ENCODE peak calls at places on chromosomes 7 and 10, in five cellular contexts. U is H1, J is HepG2, D is GM12878, M is K562. W is an unnamed sample.

GRCh38 chr7:12923971-12924370 is 236.5 kb downstream of the ARL4A start:
- DNase-seq in U (no peak), J (no peak), D (no peak), M (no peak), W (peak)

GRCh38 chr7:82605247-82605864 is 161.8 kb upstream of the CACNA2D1 start:
- DNase-seq in U (no peak), J (peak), D (no peak), M (peak), W (peak)

GRCh38 chr10:12162927-12163326 is 32.8 kb downstream of the NUDT5 start:
- DNase-seq in U (no peak), J (no peak), D (no peak), M (no peak), W (no peak)

GRCh38 chr7:157576415-157576814 is 239.6 kb downstream of the DNAJB6 start:
- DNase-seq in U (no peak), J (no peak), D (no peak), M (no peak), W (no peak)

GRCh38 chr10:6108631-6109443 is 20.0 kb downstream of the RBM17 start:
- DNase-seq in U (peak), J (peak), D (no peak), M (peak), W (peak)

GRCh38 chr7:158973440-158973839 is 117.1 kb downstream of the DYNC2I1 start:
- DNase-seq in U (peak), J (no peak), D (peak), M (peak), W (peak)

GRCh38 chr7:54838540-54838925 is 79.5 kb upstream of the SEC61G start:
- DNase-seq in U (no peak), J (no peak), D (no peak), M (no peak), W (no peak)

GRCh38 chr7:68691261-68692216 is 906.7 kb upstream of the AUTS2 start:
- DNase-seq in U (no peak), J (no peak), D (no peak), M (no peak), W (no peak)

GRCh38 chr7:139358541-139359365 is 941 bp upstream of the LUC7L2 start:
- DNase-seq in U (no peak), J (no peak), D (no peak), M (peak), W (peak)

GRCh38 chr7:12139421-12139820 is 71.7 kb upstream of the TMEM106B start:
- DNase-seq in U (no peak), J (no peak), D (no peak), M (no peak), W (no peak)

GRCh38 chr10:5536486-5536885 is 11.7 kb downstream of the CALML3 start:
- DNase-seq in U (no peak), J (no peak), D (no peak), M (no peak), W (no peak)

GRCh38 chr10:30557884-30558283 is 71.7 kb downstream of the LYZL2 start:
- DNase-seq in U (no peak), J (peak), D (no peak), M (peak), W (no peak)

GRCh38 chr7:33669251-33669670 is 236.1 kb upstream of the BMPER start:
- DNase-seq in U (no peak), J (peak), D (no peak), M (no peak), W (no peak)

GRCh38 chr10:131742371-131743000 is 158.3 kb upstream of the PPP2R2D start:
- DNase-seq in U (no peak), J (no peak), D (no peak), M (no peak), W (no peak)

GRCh38 chr10:131930586-131931330 is 29.9 kb downstream of the PPP2R2D start:
- DNase-seq in U (no peak), J (no peak), D (no peak), M (no peak), W (no peak)

GRCh38 chr7:20116869-20117268 is 100.3 kb downstream of the MACC1 start:
- DNase-seq in U (no peak), J (no peak), D (no peak), M (no peak), W (no peak)

GRCh38 chr7:157347217-157347904 is 10.6 kb downstream of the DNAJB6 start:
- DNase-seq in U (no peak), J (no peak), D (no peak), M (no peak), W (peak)

GRCh38 chr10:3324572-3324971 is 152.0 kb upstream of the PITRM1 start:
- DNase-seq in U (no peak), J (no peak), D (no peak), M (no peak), W (no peak)

GRCh38 chr10:79060641-79061255 is 8.0 kb upstream of the ZMIZ1 start:
- DNase-seq in U (no peak), J (no peak), D (no peak), M (no peak), W (no peak)

GRCh38 chr10:35480150-35480549 is 125.0 kb upstream of the GJD4 start:
- DNase-seq in U (no peak), J (peak), D (no peak), M (no peak), W (no peak)

GRCh38 chr10:24793648-24794379 is 70.1 kb upstream of the ARHGAP21 start:
- DNase-seq in U (no peak), J (no peak), D (no peak), M (no peak), W (no peak)

GRCh38 chr10:77609781-77610272 is 27.8 kb downstream of the KCNMA1 start:
- DNase-seq in U (no peak), J (no peak), D (peak), M (no peak), W (no peak)

GRCh38 chr7:107262857-107263256 is 94.1 kb downstream of the HBP1 start:
- DNase-seq in U (no peak), J (no peak), D (no peak), M (no peak), W (no peak)

GRCh38 chr7:20440472-20441105 is 109.9 kb downstream of the ITGB8 start:
- DNase-seq in U (peak), J (peak), D (no peak), M (peak), W (peak)

GRCh38 chr7:39825391-39825790 is 124.7 kb upstream of the CDK13 start:
- DNase-seq in U (no peak), J (no peak), D (no peak), M (no peak), W (no peak)

GRCh38 chr7:149414745-149415390 is 46.0 kb downstream of the ZNF777 start:
- DNase-seq in U (peak), J (no peak), D (no peak), M (no peak), W (no peak)

GRCh38 chr7:98187138-98187502 is 24.1 kb upstream of the BHLHA15 start:
- DNase-seq in U (no peak), J (no peak), D (no peak), M (no peak), W (no peak)

GRCh38 chr10:25933653-25934608 is at the start of gene MYO3A:
- DNase-seq in U (no peak), J (no peak), D (no peak), M (no peak), W (no peak)

GRCh38 chr7:54858008-54858692 is 99.1 kb upstream of the SEC61G start:
- DNase-seq in U (no peak), J (no peak), D (no peak), M (no peak), W (no peak)

GRCh38 chr7:80957226-80957625 is 38.4 kb upstream of the SEMA3C start:
- DNase-seq in U (no peak), J (no peak), D (no peak), M (no peak), W (no peak)

GRCh38 chr7:121369462-121369861 is 26.6 kb downstream of the FAM3C start:
- DNase-seq in U (no peak), J (peak), D (peak), M (no peak), W (no peak)

GRCh38 chr7:158474488-158474887 is 113.1 kb downstream of the PTPRN2 start:
- DNase-seq in U (no peak), J (no peak), D (no peak), M (no peak), W (no peak)

GRCh38 chr10:121579656-121580055 is 18.6 kb downstream of the FGFR2 start:
- DNase-seq in U (no peak), J (no peak), D (no peak), M (no peak), W (no peak)

GRCh38 chr7:28722684-28723083 is 235.4 kb downstream of the TRIL start:
- DNase-seq in U (no peak), J (no peak), D (no peak), M (no peak), W (no peak)

GRCh38 chr7:28723336-28723735 is 234.8 kb downstream of the TRIL start:
- DNase-seq in U (no peak), J (no peak), D (no peak), M (no peak), W (no peak)

GRCh38 chr7:28718523-28718922 is 239.6 kb downstream of the TRIL start:
- DNase-seq in U (no peak), J (no peak), D (no peak), M (no peak), W (no peak)

GRCh38 chr7:28714452-28715120 is 243.5 kb downstream of the TRIL start:
- DNase-seq in U (no peak), J (no peak), D (no peak), M (no peak), W (no peak)

GRCh38 chr7:28718042-28718452 is 240.1 kb downstream of the TRIL start:
- DNase-seq in U (no peak), J (no peak), D (no peak), M (no peak), W (no peak)
- H2AFZ ChIP-seq in U (no peak), J (no peak), D (no peak), M (no peak), W (no peak)

GRCh38 chr10:101080933-101081546 is 19.3 kb downstream of the KAZALD1 start:
- DNase-seq in U (no peak), J (no peak), D (no peak), M (peak), W (no peak)
- TF ChIP-seq ZNF274 in U (no peak), J (no peak), D (no peak), M (no peak), W (no peak)

GRCh38 chr7:8197994-8198698 is 63.8 kb downstream of the ICA1 start:
- DNase-seq in U (no peak), J (no peak), D (no peak), M (no peak), W (no peak)

GRCh38 chr7:8190121-8190895 is 71.7 kb downstream of the ICA1 start:
- DNase-seq in U (no peak), J (peak), D (peak), M (no peak), W (peak)

GRCh38 chr7:8189615-8190014 is 72.4 kb downstream of the ICA1 start:
- DNase-seq in U (no peak), J (no peak), D (no peak), M (no peak), W (no peak)

DNA sequence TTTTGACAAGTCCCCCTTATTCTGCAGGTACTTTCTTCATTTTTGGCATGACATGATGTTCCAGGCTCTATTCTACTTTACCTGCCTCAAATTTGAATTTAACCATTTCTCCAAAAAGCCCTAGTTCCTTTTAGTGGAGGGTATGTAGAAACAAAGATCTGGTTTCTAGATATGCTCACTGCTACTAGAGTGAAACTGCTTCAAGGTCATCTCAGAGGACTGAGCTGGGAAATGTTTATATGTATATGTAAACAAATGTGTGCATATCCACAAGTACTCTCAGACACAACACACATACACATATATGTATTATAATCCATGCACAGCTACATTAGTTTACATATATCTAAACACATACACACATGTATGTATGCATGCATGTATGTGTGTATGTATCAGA is 69.1 kb downstream of the ICA1 start:
- DNase-seq in U (no peak), J (no peak), D (no peak), M (no peak), W (no peak)
- H2AFZ ChIP-seq in U (no peak), J (no peak), D (no peak), M (no peak), W (no peak)

GRCh38 chr7:109479388-109479787 is 909.7 kb downstream of the DNAJB9 start:
- DNase-seq in U (no peak), J (no peak), D (no peak), M (no peak), W (no peak)
- TF ChIP-seq ZNF274 in U (no peak), J (no peak), D (no peak), M (no peak), W (no peak)

DNA sequence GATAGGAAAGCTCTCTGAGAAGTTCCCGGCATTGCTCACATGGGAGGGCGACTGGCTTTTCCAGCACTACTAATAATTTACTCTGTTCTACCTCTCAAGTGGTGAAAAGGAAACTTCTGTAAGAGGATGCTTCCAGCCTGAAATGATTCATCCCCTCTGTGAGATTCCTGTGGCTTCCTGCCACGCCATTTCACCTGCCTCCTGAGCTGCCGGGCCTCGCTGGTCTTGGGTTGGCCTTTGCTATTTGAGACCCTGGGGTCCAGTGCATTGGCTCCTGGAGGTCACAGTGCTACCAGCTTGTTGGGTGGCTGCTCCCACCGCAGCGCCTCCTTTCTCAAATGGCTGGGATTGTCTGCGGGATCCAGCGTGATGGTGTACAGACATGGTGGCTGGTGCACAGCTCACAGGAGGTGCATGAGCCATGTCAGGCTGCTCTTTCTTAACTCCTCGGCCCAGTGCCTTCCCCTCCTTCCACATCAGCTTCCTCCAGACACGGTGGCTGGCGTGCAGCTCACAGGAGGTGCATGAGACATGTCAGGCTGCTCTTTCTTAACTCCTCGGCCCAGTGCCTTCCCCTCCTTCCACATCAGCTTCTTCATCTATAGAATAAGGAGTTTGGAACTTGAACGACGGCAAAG is 42.9 kb upstream of the PCBD1 start:
- DNase-seq in U (no peak), J (no peak), D (no peak), M (no peak), W (no peak)
- H2AFZ ChIP-seq in U (no peak), J (no peak), D (no peak), M (no peak), W (no peak)

DNA sequence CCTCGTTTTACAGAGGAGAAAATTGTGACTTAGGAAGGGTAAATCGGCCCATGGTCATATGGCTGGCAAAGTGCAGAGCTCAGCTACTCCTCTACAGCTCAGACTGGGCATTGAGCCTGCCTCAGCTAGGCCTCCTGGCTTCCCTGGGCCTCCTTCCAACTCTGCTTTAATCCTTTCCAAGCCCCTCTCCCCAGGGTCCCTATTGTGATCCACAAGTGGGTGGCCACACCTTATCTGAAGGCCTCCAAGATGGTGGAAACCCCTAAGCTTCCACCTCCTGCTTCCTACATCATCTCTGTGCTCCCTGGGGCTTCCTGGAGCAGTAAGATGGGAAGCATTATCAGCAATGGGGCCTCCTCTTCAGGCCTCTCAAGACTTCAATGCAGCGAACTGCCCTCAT is 3.0 kb upstream of the LGI1 start:
- DNase-seq in U (no peak), J (no peak), D (no peak), M (no peak), W (no peak)
- TF ChIP-seq ZNF274 in U (no peak), J (no peak), D (no peak), M (no peak), W (no peak)

GRCh38 chr10:86353506-86354485 is 12.8 kb downstream of the GRID1 start:
- DNase-seq in U (no peak), J (no peak), D (no peak), M (no peak), W (no peak)

GRCh38 chr10:86356306-86356705 is 10.3 kb downstream of the GRID1 start:
- DNase-seq in U (no peak), J (no peak), D (no peak), M (no peak), W (no peak)

GRCh38 chr10:86357041-86357440 is 9.6 kb downstream of the GRID1 start:
- DNase-seq in U (no peak), J (no peak), D (no peak), M (no peak), W (no peak)

GRCh38 chr10:86354761-86355540 is 11.6 kb downstream of the GRID1 start:
- DNase-seq in U (no peak), J (no peak), D (no peak), M (no peak), W (no peak)

DNA sequence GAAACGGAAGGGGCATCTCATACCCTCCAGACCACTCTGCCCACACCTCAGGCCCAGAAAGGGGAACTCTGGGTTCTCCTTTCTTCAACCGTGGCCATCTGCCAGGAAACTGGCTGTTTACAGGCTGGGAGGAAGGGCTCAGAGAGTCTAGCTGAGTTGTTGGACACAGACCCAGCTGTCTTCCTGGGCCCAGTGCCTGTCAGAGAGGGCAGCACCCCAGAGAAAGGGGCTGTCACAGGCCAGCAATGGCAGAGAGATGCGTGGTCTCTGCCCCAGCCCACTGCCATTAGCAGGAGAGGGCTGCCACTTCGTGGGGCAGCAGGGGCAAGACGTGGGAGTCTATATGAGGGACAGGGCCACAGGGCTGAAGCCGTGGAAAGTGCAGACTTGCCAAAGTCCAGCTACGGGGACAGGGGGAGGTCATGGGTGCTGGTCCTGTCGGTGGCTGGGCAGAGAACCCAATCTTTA is 11.0 kb downstream of the GRID1 start:
- DNase-seq in U (no peak), J (no peak), D (no peak), M (no peak), W (no peak)
- H2AFZ ChIP-seq in U (no peak), J (no peak), D (no peak), M (no peak), W (no peak)

GRCh38 chr10:72695496-72695895 is 3.6 kb downstream of the MCU start:
- DNase-seq in U (no peak), J (no peak), D (no peak), M (no peak), W (no peak)

GRCh38 chr10:72692057-72692891 is at the start of gene MCU:
- DNase-seq in U (peak), J (no peak), D (no peak), M (peak), W (no peak)

GRCh38 chr10:72692897-72693598 is 1.1 kb downstream of the MCU start:
- DNase-seq in U (no peak), J (no peak), D (no peak), M (peak), W (no peak)

GRCh38 chr10:72693599-72693915 is 1.6 kb downstream of the MCU start:
- DNase-seq in U (no peak), J (no peak), D (no peak), M (peak), W (no peak)

GRCh38 chr10:72694476-72695369 is 2.8 kb downstream of the MCU start:
- DNase-seq in U (no peak), J (peak), D (no peak), M (peak), W (no peak)
- TF ChIP-seq ZNF274 in U (no peak), J (no peak), D (no peak), M (no peak), W (no peak)

W was measured in HCT116.